ENCODE peak calls at places on chromosomes 7 and 10, in ten cellular contexts. K is aorta; N is left lung; F is lower lobe of right lung; G is PC-3; U is naive thymus-derived CD4-positive, alpha-beta T cell; W is mesenchymal stem cell; D is caudate nucleus; T is hepatocyte; A is heart left ventricle. B is an unnamed sample.

GRCh38 chr7:149282331-149282655 is 20.3 kb downstream of the ZNF783 start:
- DNase-seq in K (no peak), T (no peak), G (no peak), W (no peak), F (no peak), N (no peak), U (no peak), A (no peak), D (no peak), B (no peak)

GRCh38 chr7:117962598-117962997 is 89.4 kb upstream of the CTTNBP2 start:
- DNase-seq in W (no peak), D (no peak), G (no peak), U (no peak), A (no peak), K (no peak), T (no peak), N (no peak), F (no peak), B (no peak)

GRCh38 chr7:150373049-150373801 is 4.6 kb downstream of the REPIN1 start:
- DNase-seq in T (no peak), F (no peak), N (no peak), U (no peak), G (no peak), K (no peak), A (no peak), W (no peak), D (no peak), B (no peak)

GRCh38 chr10:86340176-86340990 is 26.2 kb downstream of the GRID1 start:
- DNase-seq in K (peak; percentile 14), U (no peak), N (no peak), T (no peak), D (no peak), A (no peak), F (peak; percentile 17), W (no peak), G (no peak), B (no peak)

GRCh38 chr10:70561051-70561450 is 41.5 kb downstream of the PRF1 start:
- DNase-seq in D (no peak), K (peak; percentile 32), N (no peak), W (no peak), A (peak; percentile 49), T (no peak), F (peak; percentile 67), G (no peak), U (no peak), B (no peak)

GRCh38 chr7:151062399-151063211 is 3.2 kb downstream of the SLC4A2 start:
- DNase-seq in F (peak; percentile 80), N (peak; percentile 76), K (no peak), A (no peak), U (no peak), T (peak; percentile 95), G (peak; percentile 67), W (peak; percentile 83), D (no peak), B (no peak)

GRCh38 chr10:69335063-69335587 is 56.8 kb downstream of the HK1 start:
- DNase-seq in A (peak; percentile 84), U (peak; percentile 49), D (no peak), W (peak; percentile 34), F (peak; percentile 84), K (peak; percentile 90), N (peak; percentile 76), G (no peak), T (no peak), B (no peak)

GRCh38 chr7:117045927-117046710 is 92.8 kb downstream of the ST7 start:
- DNase-seq in K (no peak), W (no peak), G (no peak), N (no peak), T (no peak), F (no peak), U (no peak), D (no peak), A (no peak), B (no peak)

GRCh38 chr7:3067606-3068005 is 23.9 kb upstream of the CARD11 start:
- DNase-seq in K (no peak), G (no peak), W (no peak), N (no peak), A (no peak), F (no peak), T (no peak), D (no peak), U (no peak), B (no peak)

GRCh38 chr7:113408999-113409398 is 290.6 kb upstream of the SMIM30 start:
- DNase-seq in A (no peak), D (no peak), G (no peak), W (no peak), K (no peak), F (no peak), N (no peak), U (no peak), T (no peak), B (no peak)

GRCh38 chr10:93813507-93814465 is 56.0 kb downstream of the LGI1 start:
- DNase-seq in U (peak; percentile 30), D (no peak), F (peak; percentile 61), K (peak; percentile 69), T (peak; percentile 55), W (peak; percentile 60), G (peak; percentile 71), N (peak; percentile 35), A (peak; percentile 48), B (peak; percentile 54)

GRCh38 chr10:12960939-12961338 is 40.6 kb downstream of the CCDC3 start:
- DNase-seq in W (no peak), A (no peak), U (no peak), D (no peak), K (no peak), T (no peak), N (no peak), F (no peak), G (no peak), B (no peak)

GRCh38 chr10:12958546-12959110 is 42.9 kb downstream of the CCDC3 start:
- DNase-seq in F (no peak), A (no peak), U (no peak), N (no peak), K (no peak), G (no peak), T (no peak), W (no peak), D (no peak), B (no peak)

GRCh38 chr10:12961416-12961815 is 40.1 kb downstream of the CCDC3 start:
- DNase-seq in U (no peak), T (no peak), N (no peak), W (peak; percentile 70), D (no peak), K (no peak), F (no peak), G (no peak), A (no peak), B (no peak)

GRCh38 chr10:12957081-12957480 is 44.4 kb downstream of the CCDC3 start:
- DNase-seq in U (no peak), A (no peak), K (no peak), D (no peak), N (no peak), F (no peak), W (no peak), G (no peak), T (no peak), B (no peak)

DNA sequence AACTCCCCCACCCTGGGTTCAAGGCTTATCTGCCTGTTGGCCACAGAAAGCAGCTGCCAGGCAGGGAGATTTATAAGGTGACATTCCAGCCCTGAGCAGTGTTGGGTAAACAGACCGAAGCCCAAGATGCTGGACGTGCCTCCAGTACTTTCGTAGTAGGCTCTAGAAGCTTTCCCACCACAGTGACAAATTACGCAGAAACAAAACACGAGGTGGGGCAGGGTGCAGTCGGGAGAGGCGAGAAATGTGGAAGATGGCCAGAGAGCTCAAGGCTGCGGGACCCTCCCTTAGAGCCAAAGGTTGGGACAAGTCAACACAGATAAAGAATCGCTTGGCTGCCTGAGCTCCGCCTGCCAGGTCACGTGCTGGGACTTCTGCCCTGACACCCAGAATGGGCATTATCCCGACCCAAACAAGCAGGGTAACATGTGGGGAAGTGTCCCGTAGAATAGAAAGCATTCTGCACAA is 41.0 kb downstream of the CCDC3 start:
- DNase-seq in T (peak; percentile 51), F (no peak), K (peak; percentile 67), U (no peak), G (no peak), D (no peak), A (peak; percentile 29), N (no peak), W (peak; percentile 78), B (no peak)
- H3K27ac ChIP-seq in T (peak overlapping the region; percentile 65), F (no peak overlapping the region), K (peak overlapping the region; percentile 65), U (no peak overlapping the region), G (no peak overlapping the region), D (no peak overlapping the region), A (no peak overlapping the region), N (no peak overlapping the region), W (no peak overlapping the region), B (no peak overlapping the region)

DNA sequence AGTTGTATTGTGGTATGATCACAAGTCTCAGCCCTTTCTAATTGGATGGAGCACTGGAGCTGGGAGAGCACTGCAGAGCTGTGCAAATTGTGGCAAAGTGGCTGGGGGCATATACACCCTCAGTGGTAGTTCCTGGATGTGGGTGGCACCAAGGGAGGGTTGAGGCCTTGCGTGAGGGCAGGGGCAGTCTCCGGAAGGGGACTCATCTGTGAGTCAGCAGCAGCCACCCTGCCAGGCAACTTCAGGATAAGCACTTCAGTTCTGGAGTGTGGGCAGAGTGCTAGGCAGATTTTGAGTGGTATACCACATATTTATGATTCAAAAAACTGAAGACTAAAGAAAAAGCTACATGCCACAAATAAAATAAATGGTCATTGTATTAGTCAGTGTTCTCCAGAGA is 210.5 kb downstream of the ETV1 start:
- DNase-seq in A (no peak), D (no peak), N (peak; percentile 51), F (peak; percentile 63), K (no peak), U (no peak), G (peak; percentile 92), W (peak; percentile 40), T (no peak), B (no peak)
- H3K27ac ChIP-seq in A (no peak overlapping the region), D (no peak overlapping the region), N (no peak overlapping the region), F (no peak overlapping the region), K (no peak overlapping the region), U (no peak overlapping the region), G (peak overlapping the region; percentile 95), W (no peak overlapping the region), T (no peak overlapping the region), B (no peak overlapping the region)

GRCh38 chr10:95756796-95757657 is 1.1 kb downstream of the ENTPD1 start:
- DNase-seq in A (no peak), T (no peak), W (no peak), D (no peak), U (no peak), F (no peak), N (no peak), K (no peak), G (no peak), B (no peak)
- H3K27ac ChIP-seq in A (peak overlapping the region; percentile 82), T (no peak overlapping the region), W (no peak overlapping the region), D (peak overlapping the region; percentile 65), U (no peak overlapping the region), F (peak overlapping the region; percentile 83), N (peak overlapping the region; percentile 75), K (no peak overlapping the region), G (no peak overlapping the region), B (peak overlapping the region; percentile 73)

DNA sequence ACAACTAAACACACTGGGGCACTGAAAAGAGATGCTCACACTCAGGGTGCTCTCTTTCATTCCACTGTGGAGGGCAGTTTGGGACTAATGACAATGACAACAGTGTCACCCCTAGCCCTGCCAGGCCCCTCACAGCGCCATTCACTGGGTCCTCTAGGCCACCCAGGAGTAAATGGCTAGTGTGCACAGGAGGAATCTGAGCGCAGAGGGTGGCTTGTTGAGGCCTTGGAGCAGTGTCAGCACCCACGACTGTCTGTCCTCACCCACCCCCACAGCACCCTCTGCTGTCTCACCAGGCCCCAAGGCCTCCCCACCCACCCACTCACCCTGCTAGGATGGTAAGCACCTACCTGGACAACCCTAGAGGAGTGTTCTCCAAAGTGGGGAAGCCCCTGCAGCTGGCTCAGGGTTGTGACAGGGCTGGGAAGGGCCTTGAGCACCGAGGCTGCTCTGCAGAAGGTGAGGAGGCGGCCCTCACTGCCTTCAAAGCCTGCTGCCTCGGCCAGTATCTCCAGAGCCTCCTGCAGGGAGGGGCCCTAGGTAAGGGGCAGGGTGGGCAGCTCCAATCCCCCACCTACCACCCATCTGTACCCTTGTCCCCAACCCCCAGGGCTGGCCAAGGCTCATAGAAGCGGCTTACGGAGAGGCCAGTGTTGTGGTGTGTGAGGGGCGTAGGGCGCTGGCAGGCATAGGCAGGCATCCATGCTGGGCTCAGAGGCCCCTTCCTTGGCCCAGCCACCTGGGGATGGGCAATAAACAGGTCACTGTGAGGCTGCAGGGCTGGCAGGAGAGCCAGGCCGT is 2.9 kb downstream of the POLM start:
- DNase-seq in W (no peak), F (peak; percentile 39), G (no peak), N (no peak), D (no peak), T (no peak), K (peak; percentile 26), U (no peak), A (peak; percentile 31), B (no peak)
- H3K27ac ChIP-seq in W (no peak overlapping the region), F (no peak overlapping the region), G (no peak overlapping the region), N (no peak overlapping the region), D (no peak overlapping the region), T (no peak overlapping the region), K (no peak overlapping the region), U (peak overlapping the region; percentile 11), A (peak overlapping the region; percentile 26), B (no peak overlapping the region)